ENCODE peak calls at places on chromosome 17, in seven cellular contexts. B is CD4-positive, alpha-beta T cell; Z is lower lobe of right lung; L is GM23338; N is type B pancreatic cell; P is body of pancreas; U is brain microvascular endothelial cell. Q is an unnamed sample.

GRCh38 chr17:68777243-68777855 is 176.2 kb upstream of the FAM20A start:
- DNase-seq in B (no peak), Z (no peak), L (peak; percentile 74), N (no peak), P (peak; percentile 66), U (peak; percentile 71), Q (no peak)

GRCh38 chr17:6435968-6436367 is 1.0 kb upstream of the AIPL1 start:
- DNase-seq in B (peak; percentile 53), Z (peak; percentile 72), L (peak; percentile 92), N (no peak), P (peak; percentile 60), U (peak; percentile 48), Q (peak; percentile 39)

GRCh38 chr17:50181601-50182345 is 16.0 kb downstream of the SGCA start:
- DNase-seq in B (no peak), Z (no peak), L (no peak), N (no peak), P (no peak), U (no peak), Q (no peak)

GRCh38 chr17:65753348-65753747 is 191.9 kb upstream of the AXIN2 start:
- DNase-seq in B (no peak), Z (no peak), L (no peak), N (no peak), P (no peak), U (no peak), Q (no peak)

GRCh38 chr17:58189436-58190146 is 2.9 kb upstream of the EPX start:
- DNase-seq in B (no peak), Z (peak; percentile 79), L (no peak), N (no peak), P (no peak), U (peak; percentile 80), Q (no peak)

GRCh38 chr17:63984651-63985386 is 12.1 kb upstream of the SCN4A start:
- DNase-seq in B (peak; percentile 25), Z (no peak), L (no peak), N (no peak), P (no peak), U (peak; percentile 89), Q (no peak)

GRCh38 chr17:3890893-3891219 is 2.0 kb downstream of the CAMKK1 start:
- DNase-seq in B (no peak), Z (no peak), L (no peak), N (no peak), P (no peak), U (no peak), Q (no peak)

GRCh38 chr17:49497147-49498036 is 2.3 kb downstream of the NGFR start:
- DNase-seq in B (peak; percentile 6), Z (no peak), L (peak; percentile 87), N (no peak), P (no peak), U (no peak), Q (peak; percentile 39)

GRCh38 chr17:5541610-5542202 is 42.6 kb downstream of the NLRP1 start:
- DNase-seq in B (no peak), Z (no peak), L (peak; percentile 68), N (no peak), P (no peak), U (no peak), Q (no peak)

GRCh38 chr17:39769974-39770587 is 32.3 kb downstream of the GRB7 start:
- DNase-seq in B (peak; percentile 45), Z (no peak), L (no peak), N (no peak), P (no peak), U (no peak), Q (no peak)

GRCh38 chr17:39132192-39132600 is 19.2 kb downstream of the PLXDC1 start:
- DNase-seq in B (no peak), Z (no peak), L (peak; percentile 43), N (no peak), P (no peak), U (peak; percentile 70), Q (no peak)

GRCh38 chr17:61416211-61416539 is 16.5 kb downstream of the TBX2 start:
- DNase-seq in B (no peak), Z (no peak), L (no peak), N (no peak), P (no peak), U (no peak), Q (no peak)

GRCh38 chr17:61335845-61336655 is 63.6 kb upstream of the TBX2 start:
- DNase-seq in B (no peak), Z (no peak), L (no peak), N (no peak), P (peak; percentile 68), U (no peak), Q (no peak)

GRCh38 chr17:61157246-61157887 is 242.3 kb upstream of the TBX2 start:
- DNase-seq in B (no peak), Z (no peak), L (no peak), N (no peak), P (no peak), U (peak; percentile 49), Q (no peak)

GRCh38 chr17:17837380-17837821 is 615 bp upstream of the SREBF1 start:
- DNase-seq in B (no peak), Z (no peak), L (peak; percentile 75), N (no peak), P (no peak), U (peak; percentile 69), Q (no peak)

GRCh38 chr17:82693168-82693867 is 5.2 kb downstream of the RAB40B start:
- DNase-seq in B (no peak), Z (no peak), L (no peak), N (no peak), P (no peak), U (no peak), Q (no peak)

GRCh38 chr17:48954300-48954755 is 9.7 kb upstream of the SNF8 start:
- DNase-seq in B (no peak), Z (no peak), L (peak; percentile 79), N (no peak), P (no peak), U (peak; percentile 40), Q (no peak)

GRCh38 chr17:17970699-17971430 is 1.3 kb downstream of the TOM1L2 start:
- DNase-seq in B (no peak), Z (no peak), L (no peak), N (no peak), P (no peak), U (no peak), Q (no peak)

GRCh38 chr17:7355053-7355452 is at the start of gene TMEM95:
- DNase-seq in B (no peak), Z (no peak), L (no peak), N (no peak), P (no peak), U (no peak), Q (no peak)

GRCh38 chr17:17749921-17750320 is 68.7 kb downstream of the RAI1 start:
- DNase-seq in B (peak; percentile 36), Z (no peak), L (peak; percentile 96), N (no peak), P (peak; percentile 62), U (peak; percentile 43), Q (no peak)

GRCh38 chr17:28187931-28188330 is 131.1 kb upstream of the TMEM97 start:
- DNase-seq in B (no peak), Z (no peak), L (no peak), N (no peak), P (no peak), U (no peak), Q (no peak)

GRCh38 chr17:62678214-62678919 is 50.9 kb downstream of the MRC2 start:
- DNase-seq in B (no peak), Z (peak; percentile 40), L (no peak), N (no peak), P (no peak), U (no peak), Q (no peak)

GRCh38 chr17:2959371-2960130 is 103.9 kb downstream of the OR1D5 start:
- DNase-seq in B (no peak), Z (no peak), L (no peak), N (no peak), P (peak; percentile 10), U (no peak), Q (no peak)

GRCh38 chr17:51653902-51654301 is 393.6 kb downstream of the UTP18 start:
- DNase-seq in B (no peak), Z (no peak), L (peak; percentile 59), N (no peak), P (no peak), U (no peak), Q (no peak)

DNA sequence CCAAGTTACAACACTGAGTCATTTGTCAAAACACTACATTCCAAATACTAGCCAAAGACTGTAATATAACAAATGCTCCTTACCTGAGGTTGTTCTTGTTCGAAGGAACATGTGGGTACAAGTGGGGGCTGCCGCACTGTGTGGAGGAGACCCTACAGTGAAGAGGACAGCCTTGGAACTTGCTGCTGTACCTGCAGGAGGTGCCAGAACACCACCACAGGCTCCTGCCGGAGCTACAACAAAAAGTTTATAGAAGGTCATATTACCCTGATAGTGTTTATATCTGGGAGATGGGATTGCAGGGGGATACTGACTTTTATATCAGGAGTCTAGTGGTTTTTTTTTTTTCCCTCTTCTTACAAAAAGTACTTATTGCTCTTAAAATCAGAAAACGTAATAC is 37.8 kb upstream of the ALDH3A1 start:
- DNase-seq in B (no peak), Z (no peak), L (peak; percentile 42), N (no peak), P (no peak), U (no peak), Q (no peak)
- TF ChIP-seq CTCF in B (no peak), Z (no peak), L (peak; percentile 73), N (no peak), P (no peak), U (peak; percentile 36), Q (no peak)

GRCh38 chr17:79721993-79722671 is 8.6 kb upstream of the ENPP7 start:
- DNase-seq in B (no peak), Z (no peak), L (peak; percentile 81), N (no peak), P (no peak), U (peak; percentile 14), Q (no peak)
- TF ChIP-seq CTCF in B (no peak), Z (no peak), L (peak; percentile 82), N (peak; percentile 69), P (no peak), U (peak; percentile 54), Q (no peak)

GRCh38 chr17:46722662-46723285 is 95.7 kb downstream of the WNT3 start:
- DNase-seq in B (no peak), Z (no peak), L (no peak), N (no peak), P (no peak), U (peak; percentile 4), Q (no peak)

GRCh38 chr17:46717999-46718398 is 100.5 kb downstream of the WNT3 start:
- DNase-seq in B (no peak), Z (no peak), L (no peak), N (no peak), P (no peak), U (no peak), Q (no peak)

GRCh38 chr17:46720408-46720807 is 98.1 kb downstream of the WNT3 start:
- DNase-seq in B (no peak), Z (no peak), L (no peak), N (no peak), P (no peak), U (no peak), Q (no peak)

DNA sequence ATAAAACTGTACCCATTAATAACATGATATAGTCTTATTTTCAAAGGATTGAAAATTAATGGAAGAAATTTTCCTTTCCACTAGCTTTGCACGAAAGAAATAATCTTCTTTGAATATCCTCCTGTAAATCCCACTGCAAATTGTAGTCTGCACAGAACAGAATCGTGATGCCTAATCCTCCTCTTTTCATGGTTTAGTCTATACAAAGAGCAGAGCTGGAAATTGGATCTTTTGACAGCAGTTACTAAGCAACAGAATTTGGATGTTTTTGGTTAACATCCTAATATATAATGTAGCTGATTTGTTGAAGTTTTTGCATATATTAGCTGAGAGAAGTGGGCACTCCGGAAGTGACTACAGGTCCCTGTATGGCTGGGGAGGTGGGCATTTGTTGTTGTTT is 98.6 kb downstream of the WNT3 start:
- DNase-seq in B (no peak), Z (no peak), L (no peak), N (no peak), P (no peak), U (no peak), Q (no peak)
- TF ChIP-seq CTCF in B (no peak), Z (no peak), L (no peak), N (no peak), P (no peak), U (no peak), Q (no peak)

GRCh38 chr17:13140750-13141149 is 122.9 kb upstream of the ELAC2 start:
- DNase-seq in B (no peak), Z (no peak), L (peak; percentile 90), N (no peak), P (no peak), U (no peak), Q (no peak)
- TF ChIP-seq CTCF in B (no peak), Z (no peak), L (peak; percentile 63), N (peak; percentile 41), P (no peak), U (no peak), Q (no peak)